ENCODE peak calls at places on chromosome 13, in six cellular contexts. U is cardiac muscle cell; B is activated naive CD8-positive, alpha-beta T cell treated with anti-CD3 and anti-CD28 coated beads, Interleukin-2, amount 10 ng/mL, durations not matched to agents 7 days and 5 days; I is psoas muscle; Y is stimulated activated CD4-positive, alpha-beta T cell treated with anti-CD3 and anti-CD28 coated beads, Interleukin-1b, Interleukin-23, amount 100 ng/mL, for 24 hours; Z is H1. M is an unnamed sample.

GRCh38 chr13:41229356-41229755 is 34.0 kb downstream of the MTRF1 start:
- DNase-seq in U (no peak), B (no peak), I (no peak), Y (no peak), Z (no peak), M (no peak)

GRCh38 chr13:85755123-85755522 is 44.1 kb downstream of the SLITRK6 start:
- DNase-seq in U (peak; percentile 5), B (no peak), I (no peak), Y (no peak), Z (no peak), M (no peak)

GRCh38 chr13:110329798-110330461 is 22.8 kb downstream of the COL4A2 start:
- DNase-seq in U (no peak), B (no peak), I (no peak), Y (no peak), Z (no peak), M (no peak)

GRCh38 chr13:60328073-60328472 is 68.9 kb upstream of the TDRD3 start:
- DNase-seq in U (no peak), B (no peak), I (no peak), Y (no peak), Z (no peak), M (no peak)

GRCh38 chr13:87810920-87811344 is 139.8 kb downstream of the SLITRK5 start:
- DNase-seq in U (no peak), B (no peak), I (no peak), Y (no peak), Z (no peak), M (no peak)

GRCh38 chr13:113106053-113106452 is 462 bp downstream of the F7 start:
- DNase-seq in U (no peak), B (no peak), I (no peak), Y (no peak), Z (no peak), M (no peak)

GRCh38 chr13:47232516-47232915 is 335.7 kb upstream of the HTR2A start:
- DNase-seq in U (no peak), B (no peak), I (no peak), Y (no peak), Z (no peak), M (no peak)

GRCh38 chr13:90293793-90294361 is 1053.6 kb upstream of the MIR17HG start:
- DNase-seq in U (no peak), B (no peak), I (no peak), Y (no peak), Z (no peak), M (no peak)

GRCh38 chr13:43830481-43830873 is 43.7 kb upstream of the ENOX1 start:
- DNase-seq in U (no peak), B (no peak), I (no peak), Y (no peak), Z (no peak), M (no peak)

GRCh38 chr13:50127017-50127725 is 111.9 kb downstream of the KCNRG start:
- DNase-seq in U (peak; percentile 55), B (peak; percentile 58), I (peak; percentile 71), Y (no peak), Z (peak; percentile 71), M (no peak)

GRCh38 chr13:27283906-27284523 is 13.4 kb downstream of the RASL11A start:
- DNase-seq in U (no peak), B (no peak), I (no peak), Y (no peak), Z (no peak), M (no peak)

GRCh38 chr13:36131215-36131930 is at the start of gene DCLK1:
- DNase-seq in U (peak; percentile 63), B (no peak), I (peak; percentile 88), Y (no peak), Z (peak; percentile 77), M (peak; percentile 61)

GRCh38 chr13:39244561-39245230 is 206.4 kb downstream of the NHLRC3 start:
- DNase-seq in U (no peak), B (no peak), I (no peak), Y (no peak), Z (no peak), M (peak; percentile 75)